ENCODE peak calls at places on chromosomes 13 and 19, in six cellular contexts. M is transverse colon, L is progenitor cell of endocrine pancreas, E is cerebellar cortex, U is neural progenitor cell, W is NCI-H1105. J is an unnamed sample.
A peak's percentile ranks its signal among the peaks of the same experiment; 100 is the strongest.

GRCh38 chr13:73683746-73684145 is 450.5 kb downstream of the KLF12 start:
- DNase-seq in M (no peak), L (no peak), E (no peak), U (no peak), W (no peak), J (no peak)

GRCh38 chr19:3857449-3858003 is 11.3 kb downstream of the ZFR2 start:
- DNase-seq in M (no peak), L (no peak), E (peak; percentile 10), U (no peak), W (peak; percentile 59), J (no peak)

GRCh38 chr13:67223024-67223423 is 7.1 kb downstream of the PCDH9 start:
- DNase-seq in M (no peak), L (no peak), E (no peak), U (no peak), W (no peak), J (no peak)

GRCh38 chr13:83883061-83883523 is 818 bp upstream of the SLITRK1 start:
- DNase-seq in M (no peak), L (no peak), E (peak; percentile 19), U (peak; percentile 58), W (no peak), J (no peak)

GRCh38 chr13:42752731-42753130 is 28.7 kb upstream of the FAM216B start:
- DNase-seq in M (no peak), L (no peak), E (no peak), U (no peak), W (no peak), J (no peak)

GRCh38 chr19:11172576-11172975 is 17.0 kb upstream of the SPC24 start:
- DNase-seq in M (no peak), L (no peak), E (no peak), U (no peak), W (no peak), J (no peak)

GRCh38 chr19:57171551-57172081 is 4.3 kb upstream of the DUXA start:
- DNase-seq in M (peak; percentile 10), L (peak; percentile 12), E (peak; percentile 62), U (peak; percentile 83), W (no peak), J (peak; percentile 65)

GRCh38 chr13:39406688-39407087 is 196.3 kb downstream of the LHFPL6 start:
- DNase-seq in M (no peak), L (no peak), E (no peak), U (no peak), W (no peak), J (no peak)

GRCh38 chr19:55153652-55154264 is 3.8 kb downstream of the TNNI3 start:
- DNase-seq in M (no peak), L (no peak), E (no peak), U (no peak), W (no peak), J (no peak)

GRCh38 chr19:32691952-32692726 is 518 bp downstream of the NUDT19 start:
- DNase-seq in M (peak; percentile 66), L (no peak), E (peak; percentile 47), U (peak; percentile 73), W (peak; percentile 70), J (peak; percentile 45)

GRCh38 chr13:101082441-101082840 is 333.9 kb downstream of the NALCN start:
- DNase-seq in M (no peak), L (no peak), E (no peak), U (no peak), W (no peak), J (no peak)

GRCh38 chr13:87669379-87669978 is 1.7 kb upstream of the SLITRK5 start:
- DNase-seq in M (no peak), L (no peak), E (peak; percentile 70), U (peak; percentile 56), W (no peak), J (peak; percentile 24)

GRCh38 chr19:3398114-3398899 is 31.9 kb downstream of the NFIC start:
- DNase-seq in M (peak; percentile 67), L (no peak), E (peak; percentile 89), U (peak; percentile 46), W (no peak), J (peak; percentile 94)

GRCh38 chr13:27374650-27375049 is 49.8 kb upstream of the GTF3A start:
- DNase-seq in M (peak; percentile 77), L (peak; percentile 49), E (peak; percentile 74), U (peak; percentile 81), W (peak; percentile 20), J (peak; percentile 67)

GRCh38 chr19:45037393-45038169 is 1.3 kb upstream of the CLASRP start:
- DNase-seq in M (no peak), L (no peak), E (no peak), U (no peak), W (no peak), J (no peak)

GRCh38 chr19:46355234-46355990 is 8.5 kb downstream of the PPP5C start:
- DNase-seq in M (no peak), L (no peak), E (no peak), U (no peak), W (no peak), J (no peak)

GRCh38 chr13:53017433-53017970 is 11.1 kb upstream of the OLFM4 start:
- DNase-seq in M (no peak), L (no peak), E (no peak), U (no peak), W (no peak), J (no peak)

GRCh38 chr19:2048959-2049740 is 1.9 kb downstream of the MKNK2 start:
- DNase-seq in M (no peak), L (no peak), E (no peak), U (peak; percentile 24), W (no peak), J (peak; percentile 64)

GRCh38 chr13:91369432-91369831 is 21.9 kb downstream of the MIR17HG start:
- DNase-seq in M (no peak), L (no peak), E (no peak), U (no peak), W (no peak), J (no peak)

GRCh38 chr19:49592486-49593232 is 1.7 kb downstream of the PRR12 start:
- DNase-seq in M (no peak), L (no peak), E (peak; percentile 58), U (peak; percentile 67), W (no peak), J (no peak)

GRCh38 chr19:277131-277530 is 14.1 kb downstream of the PLPP2 start:
- DNase-seq in M (no peak), L (no peak), E (no peak), U (no peak), W (no peak), J (no peak)

GRCh38 chr13:32300406-32300805 is 14.8 kb downstream of the ZAR1L start:
- DNase-seq in M (no peak), L (no peak), E (no peak), U (no peak), W (no peak), J (no peak)

GRCh38 chr13:53873558-53873957 is 844.9 kb downstream of the OLFM4 start:
- DNase-seq in M (no peak), L (no peak), E (peak; percentile 11), U (no peak), W (no peak), J (no peak)

GRCh38 chr13:85985791-85986190 is 186.6 kb upstream of the SLITRK6 start:
- DNase-seq in M (no peak), L (no peak), E (no peak), U (no peak), W (no peak), J (no peak)

GRCh38 chr19:55647732-55648656 is at the start of gene CCDC106:
- DNase-seq in M (peak; percentile 72), L (peak; percentile 50), E (peak; percentile 85), U (peak; percentile 90), W (peak; percentile 82), J (peak; percentile 85)

GRCh38 chr19:16224266-16225045 is 26.7 kb downstream of the AP1M1 start:
- DNase-seq in M (no peak), L (no peak), E (no peak), U (no peak), W (no peak), J (no peak)

J was measured in cerebellum.